ENCODE peak calls at places on chromosomes 16 and 17, in four cellular contexts. One of them, this sample, is unnamed.

GRCh38 chr17:44932096-44932495 is 15.5 kb downstream of the KIF18B start:
- DNase-seq in neuronal stem cell: no peak
- DNase-seq in left lung: no peak
- DNase-seq in right lobe of liver: peak
- DNase-seq in this sample: no peak

GRCh38 chr17:69474171-69474831 is 59.8 kb downstream of the MAP2K6 start:
- DNase-seq in neuronal stem cell: peak
- DNase-seq in left lung: no peak
- DNase-seq in right lobe of liver: no peak
- DNase-seq in this sample: no peak

GRCh38 chr16:25092489-25092888 is 19.1 kb upstream of the LCMT1 start:
- DNase-seq in neuronal stem cell: no peak
- DNase-seq in left lung: no peak
- DNase-seq in right lobe of liver: no peak
- DNase-seq in this sample: no peak

GRCh38 chr17:79657861-79658810 is 47.3 kb upstream of the RBFOX3 start:
- DNase-seq in left lung: no peak
- DNase-seq in right lobe of liver: no peak
- DNase-seq in neuronal stem cell: no peak
- DNase-seq in this sample: no peak

GRCh38 chr16:55605756-55606155 is 39.3 kb downstream of the CAPNS2 start:
- DNase-seq in right lobe of liver: no peak
- DNase-seq in neuronal stem cell: no peak
- DNase-seq in left lung: no peak
- DNase-seq in this sample: no peak

GRCh38 chr17:76561799-76562268 is 22.0 kb downstream of the PRCD start:
- DNase-seq in right lobe of liver: no peak
- DNase-seq in neuronal stem cell: no peak
- DNase-seq in left lung: no peak
- DNase-seq in this sample: no peak

GRCh38 chr16:2820836-2821482 is 3.9 kb downstream of the PRSS21 start:
- DNase-seq in right lobe of liver: no peak
- DNase-seq in neuronal stem cell: no peak
- DNase-seq in left lung: peak
- DNase-seq in this sample: no peak

GRCh38 chr17:42214156-42214555 is 19.9 kb upstream of the GHDC start:
- DNase-seq in right lobe of liver: no peak
- DNase-seq in left lung: no peak
- DNase-seq in neuronal stem cell: no peak
- DNase-seq in this sample: no peak

GRCh38 chr17:10349403-10349802 is 23.4 kb downstream of the MYH13 start:
- DNase-seq in neuronal stem cell: no peak
- DNase-seq in left lung: no peak
- DNase-seq in right lobe of liver: no peak
- DNase-seq in this sample: no peak

GRCh38 chr17:47720754-47721533 is 12.1 kb upstream of the TBX21 start:
- DNase-seq in right lobe of liver: no peak
- DNase-seq in left lung: no peak
- DNase-seq in neuronal stem cell: no peak
- DNase-seq in this sample: no peak

GRCh38 chr17:44829558-44830358 is at the start of gene GJC1:
- DNase-seq in neuronal stem cell: peak
- DNase-seq in left lung: peak
- DNase-seq in right lobe of liver: peak
- DNase-seq in this sample: no peak

GRCh38 chr16:89046491-89046890 is 47.2 kb upstream of the ACSF3 start:
- DNase-seq in neuronal stem cell: no peak
- DNase-seq in right lobe of liver: peak
- DNase-seq in left lung: peak
- DNase-seq in this sample: no peak

GRCh38 chr16:46733319-46733830 is 14.8 kb downstream of the MYLK3 start:
- DNase-seq in neuronal stem cell: no peak
- DNase-seq in right lobe of liver: no peak
- DNase-seq in left lung: no peak
- DNase-seq in this sample: no peak

GRCh38 chr17:16215002-16215272 is 397 bp downstream of the NCOR1 start:
- DNase-seq in neuronal stem cell: no peak
- DNase-seq in left lung: peak
- DNase-seq in right lobe of liver: peak
- DNase-seq in this sample: no peak

GRCh38 chr17:17811381-17812210 is 25.2 kb downstream of the SREBF1 start:
- DNase-seq in neuronal stem cell: no peak
- DNase-seq in right lobe of liver: no peak
- DNase-seq in left lung: no peak
- DNase-seq in this sample: no peak

GRCh38 chr17:19762515-19762961 is 14.4 kb upstream of the ALDH3A1 start:
- DNase-seq in left lung: peak
- DNase-seq in right lobe of liver: no peak
- DNase-seq in neuronal stem cell: peak
- DNase-seq in this sample: peak

GRCh38 chr16:79213214-79213613 is 387.3 kb downstream of the MAF start:
- DNase-seq in right lobe of liver: no peak
- DNase-seq in left lung: no peak
- DNase-seq in neuronal stem cell: no peak
- DNase-seq in this sample: no peak

GRCh38 chr16:13402601-13403000 is 501.2 kb downstream of the SHISA9 start:
- DNase-seq in right lobe of liver: no peak
- DNase-seq in neuronal stem cell: no peak
- DNase-seq in left lung: no peak
- DNase-seq in this sample: no peak

GRCh38 chr17:9766970-9767369 is 24.4 kb downstream of the DHRS7C start:
- DNase-seq in left lung: no peak
- DNase-seq in right lobe of liver: no peak
- DNase-seq in neuronal stem cell: no peak
- DNase-seq in this sample: no peak

GRCh38 chr17:28698253-28698941 is 13.3 kb downstream of the PROCA1 start:
- DNase-seq in right lobe of liver: peak
- DNase-seq in neuronal stem cell: no peak
- DNase-seq in left lung: no peak
- DNase-seq in this sample: no peak

GRCh38 chr16:22683258-22683657 is 130.7 kb upstream of the HS3ST2 start:
- DNase-seq in left lung: no peak
- DNase-seq in right lobe of liver: no peak
- DNase-seq in neuronal stem cell: no peak
- DNase-seq in this sample: no peak

GRCh38 chr17:29588017-29588557 is 1.4 kb downstream of the GIT1 start:
- DNase-seq in right lobe of liver: no peak
- DNase-seq in left lung: no peak
- DNase-seq in neuronal stem cell: no peak
- DNase-seq in this sample: no peak

GRCh38 chr17:3681057-3681456 is 12.4 kb downstream of the EMC6 start:
- DNase-seq in left lung: no peak
- DNase-seq in neuronal stem cell: no peak
- DNase-seq in right lobe of liver: no peak
- DNase-seq in this sample: no peak

GRCh38 chr16:14284930-14285541 is 213.9 kb downstream of the MRTFB start:
- DNase-seq in right lobe of liver: peak
- DNase-seq in neuronal stem cell: no peak
- DNase-seq in left lung: no peak
- DNase-seq in this sample: peak

GRCh38 chr16:66408181-66409048 is 18.7 kb upstream of the BEAN1 start:
- DNase-seq in neuronal stem cell: no peak
- DNase-seq in left lung: no peak
- DNase-seq in right lobe of liver: no peak
- DNase-seq in this sample: peak

GRCh38 chr17:61409301-61410099 is 9.9 kb downstream of the TBX2 start:
- DNase-seq in right lobe of liver: peak
- DNase-seq in neuronal stem cell: no peak
- DNase-seq in left lung: peak
- DNase-seq in this sample: no peak

GRCh38 chr17:43939886-43940285 is 2.4 kb downstream of the PPY start:
- DNase-seq in right lobe of liver: no peak
- DNase-seq in left lung: no peak
- DNase-seq in neuronal stem cell: no peak
- DNase-seq in this sample: no peak

GRCh38 chr16:80751167-80751566 is 53.2 kb downstream of the CDYL2 start:
- DNase-seq in right lobe of liver: no peak
- DNase-seq in neuronal stem cell: no peak
- DNase-seq in left lung: no peak
- DNase-seq in this sample: peak

GRCh38 chr17:4673986-4674770 is 29.8 kb downstream of the PELP1 start:
- DNase-seq in right lobe of liver: no peak
- DNase-seq in neuronal stem cell: no peak
- DNase-seq in left lung: peak
- DNase-seq in this sample: no peak

GRCh38 chr17:21573961-21574610 is 118.2 kb upstream of the KCNJ18 start:
- DNase-seq in neuronal stem cell: no peak
- DNase-seq in right lobe of liver: no peak
- DNase-seq in left lung: peak
- DNase-seq in this sample: peak

GRCh38 chr16:5500526-5500925 is 402.9 kb upstream of the EEF2KMT start:
- DNase-seq in neuronal stem cell: no peak
- DNase-seq in right lobe of liver: no peak
- DNase-seq in left lung: no peak
- DNase-seq in this sample: no peak

GRCh38 chr17:61401280-61402072 is 1.8 kb downstream of the TBX2 start:
- DNase-seq in left lung: peak
- DNase-seq in right lobe of liver: no peak
- DNase-seq in neuronal stem cell: no peak
- DNase-seq in this sample: no peak

GRCh38 chr17:57111386-57111785 is 26.3 kb downstream of the AKAP1 start:
- DNase-seq in right lobe of liver: no peak
- DNase-seq in neuronal stem cell: no peak
- DNase-seq in left lung: no peak
- DNase-seq in this sample: no peak

GRCh38 chr17:57108656-57109392 is 23.8 kb downstream of the AKAP1 start:
- DNase-seq in left lung: no peak
- DNase-seq in neuronal stem cell: no peak
- DNase-seq in right lobe of liver: no peak
- DNase-seq in this sample: no peak

GRCh38 chr17:57110579-57111367 is 25.7 kb downstream of the AKAP1 start:
- DNase-seq in right lobe of liver: no peak
- DNase-seq in neuronal stem cell: no peak
- DNase-seq in left lung: no peak
- DNase-seq in this sample: no peak

GRCh38 chr17:57110152-57110542 is 25.1 kb downstream of the AKAP1 start:
- DNase-seq in right lobe of liver: peak
- DNase-seq in neuronal stem cell: no peak
- DNase-seq in left lung: no peak
- DNase-seq in this sample: no peak

DNA sequence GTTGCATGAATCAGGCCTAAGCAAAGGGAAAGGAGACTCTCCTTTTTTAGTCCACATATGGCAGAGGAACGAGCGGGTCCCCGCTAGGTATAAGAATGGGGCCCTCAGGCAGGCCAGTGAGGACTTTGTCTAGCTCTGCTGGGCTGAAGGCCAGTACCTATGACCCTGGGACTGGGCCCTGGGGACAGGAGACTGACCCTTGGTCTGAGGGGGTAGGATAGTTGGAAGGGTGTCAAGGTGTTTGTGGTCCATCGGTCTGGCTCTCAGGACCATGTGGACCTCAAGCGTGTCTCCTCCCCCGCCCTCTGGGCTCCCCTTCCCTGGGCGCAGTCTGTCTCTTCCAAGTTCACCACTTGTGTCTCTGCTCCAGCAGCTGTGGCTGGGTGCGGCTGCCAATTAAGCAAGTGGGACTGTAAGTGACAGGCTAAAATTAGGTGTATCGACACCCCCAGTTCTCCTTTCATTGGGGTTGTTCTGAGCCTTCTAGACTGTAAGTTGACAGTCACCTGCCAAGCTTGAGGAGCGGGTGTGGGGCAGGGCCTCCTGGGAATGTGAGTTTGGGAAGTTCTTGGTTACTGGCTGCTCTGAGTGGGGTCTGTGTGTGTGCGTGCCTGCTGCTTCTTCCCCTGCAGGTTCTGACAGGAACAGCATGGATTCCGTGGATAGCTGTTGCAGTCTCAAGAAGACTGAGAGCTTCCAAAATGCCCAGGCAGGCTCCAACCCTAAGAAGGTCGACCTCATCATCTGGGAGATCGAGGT is 24.5 kb downstream of the AKAP1 start:
- DNase-seq in right lobe of liver: peak
- DNase-seq in left lung: no peak
- DNase-seq in neuronal stem cell: no peak
- DNase-seq in this sample: no peak
- H3K4me3 ChIP-seq in right lobe of liver: no peak
- H3K4me3 ChIP-seq in left lung: no peak
- H3K4me3 ChIP-seq in neuronal stem cell: no peak
- H3K4me3 ChIP-seq in this sample: no peak

GRCh38 chr17:2093349-2093748 is 38.4 kb downstream of the HIC1 start:
- DNase-seq in right lobe of liver: no peak
- DNase-seq in neuronal stem cell: no peak
- DNase-seq in left lung: no peak
- DNase-seq in this sample: no peak
- H3K27ac ChIP-seq in right lobe of liver: no peak
- H3K27ac ChIP-seq in neuronal stem cell: no peak
- H3K27ac ChIP-seq in left lung: peak
- H3K27ac ChIP-seq in this sample: no peak

GRCh38 chr17:74480290-74480689 is 13.9 kb downstream of the CD300A start:
- DNase-seq in right lobe of liver: no peak
- DNase-seq in left lung: peak
- DNase-seq in neuronal stem cell: no peak
- DNase-seq in this sample: no peak
- H3K4me3 ChIP-seq in right lobe of liver: no peak
- H3K4me3 ChIP-seq in left lung: no peak
- H3K4me3 ChIP-seq in neuronal stem cell: no peak
- H3K4me3 ChIP-seq in this sample: no peak

GRCh38 chr16:87361916-87362619 is 21.5 kb downstream of the FBXO31 start:
- DNase-seq in right lobe of liver: no peak
- DNase-seq in neuronal stem cell: no peak
- DNase-seq in left lung: no peak
- DNase-seq in this sample: peak
- H3K27ac ChIP-seq in right lobe of liver: no peak
- H3K27ac ChIP-seq in neuronal stem cell: no peak
- H3K27ac ChIP-seq in left lung: no peak
- H3K27ac ChIP-seq in this sample: no peak

DNA sequence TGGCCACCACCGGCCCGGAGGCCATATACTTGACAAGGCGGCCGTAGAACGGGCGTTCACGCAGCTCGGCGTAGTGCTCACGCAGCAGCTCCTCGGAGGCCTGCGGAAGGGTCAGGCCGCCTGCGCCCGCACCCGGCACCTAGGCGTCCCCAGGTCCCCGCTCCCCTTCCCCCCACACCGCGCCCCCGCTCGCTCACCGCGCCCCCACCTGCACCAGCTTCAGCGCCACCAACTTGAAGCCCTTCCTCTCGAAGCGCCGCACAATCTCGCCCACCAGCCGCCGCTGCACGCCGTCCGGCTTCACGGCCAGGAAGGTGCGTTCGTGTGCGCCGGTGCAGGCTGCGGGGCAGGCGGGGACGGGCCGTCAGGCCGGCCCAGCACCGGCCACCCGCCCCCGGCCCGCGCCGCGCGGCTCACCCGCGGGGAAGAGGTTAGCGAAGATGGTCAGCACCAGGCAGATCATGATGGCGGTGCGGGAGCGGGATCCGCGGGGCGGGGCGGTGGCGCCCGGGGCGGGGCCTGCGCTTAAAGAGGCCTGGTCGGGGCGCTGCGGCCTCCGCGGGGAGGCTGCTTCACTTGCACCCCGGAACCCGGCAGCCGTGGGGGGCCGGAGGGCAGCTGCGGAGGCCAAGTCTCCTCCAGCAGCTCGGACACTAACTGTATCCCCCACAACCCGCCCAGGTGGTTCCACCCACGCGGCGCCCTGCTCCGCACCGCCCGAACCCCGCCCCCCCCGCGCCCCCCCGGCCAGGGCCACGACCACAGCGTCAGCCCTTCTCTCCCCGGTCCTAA is at the start of gene NME3:
- DNase-seq in neuronal stem cell: peak
- DNase-seq in left lung: peak
- DNase-seq in right lobe of liver: peak
- DNase-seq in this sample: peak
- H3K4me3 ChIP-seq in neuronal stem cell: peak
- H3K4me3 ChIP-seq in left lung: peak
- H3K4me3 ChIP-seq in right lobe of liver: peak
- H3K4me3 ChIP-seq in this sample: peak

This sample was measured in brain microvascular endothelial cell.